ENCODE peak calls at places on chromosomes 2 and 18, in six cellular contexts. A, F, O, E, I and B are unnamed samples.

GRCh38 chr2:59435630-59436029 is 1117.8 kb downstream of the BCL11A start:
- DNase-seq in A (no peak), F (no peak), O (no peak), E (no peak), I (no peak), B (no peak)

GRCh38 chr2:120791961-120792295 is 56.3 kb downstream of the GLI2 start:
- DNase-seq in A (no peak), F (no peak), O (no peak), E (peak; percentile 77), I (no peak), B (no peak)

GRCh38 chr2:38551746-38552145 is 51.0 kb downstream of the HNRNPLL start:
- DNase-seq in A (no peak), F (no peak), O (no peak), E (no peak), I (no peak), B (no peak)

GRCh38 chr2:100018794-100019193 is 123.6 kb downstream of the AFF3 start:
- DNase-seq in A (no peak), F (peak; percentile 6), O (peak; percentile 28), E (no peak), I (no peak), B (no peak)

GRCh38 chr2:9558948-9559381 is 3.3 kb upstream of the ADAM17 start:
- DNase-seq in A (no peak), F (peak; percentile 94), O (peak; percentile 92), E (peak; percentile 99), I (peak; percentile 13), B (no peak)

GRCh38 chr18:65725421-65726050 is 25.3 kb upstream of the CDH7 start:
- DNase-seq in A (peak; percentile 52), F (no peak), O (no peak), E (no peak), I (peak; percentile 36), B (peak; percentile 87)

GRCh38 chr2:40034198-40034597 is 255.1 kb upstream of the THUMPD2 start:
- DNase-seq in A (no peak), F (peak; percentile 51), O (peak; percentile 99), E (peak; percentile 88), I (no peak), B (no peak)

GRCh38 chr2:204177977-204178522 is 241.5 kb downstream of the ICOS start:
- DNase-seq in A (peak; percentile 5), F (peak; percentile 16), O (no peak), E (peak; percentile 9), I (no peak), B (peak; percentile 8)

GRCh38 chr2:151973901-151974199 is 125.0 kb downstream of the CACNB4 start:
- DNase-seq in A (no peak), F (peak; percentile 26), O (no peak), E (peak; percentile 50), I (no peak), B (peak; percentile 96)

GRCh38 chr18:13916559-13916958 is 1.2 kb upstream of the MC2R start:
- DNase-seq in A (no peak), F (no peak), O (no peak), E (no peak), I (no peak), B (no peak)

GRCh38 chr2:46362667-46363012 is 65.4 kb downstream of the EPAS1 start:
- DNase-seq in A (no peak), F (no peak), O (no peak), E (no peak), I (no peak), B (no peak)

GRCh38 chr2:182652326-182652725 is 63.7 kb upstream of the DNAJC10 start:
- DNase-seq in A (no peak), F (no peak), O (no peak), E (peak; percentile 3), I (no peak), B (no peak)

GRCh38 chr2:8575011-8575750 is 106.7 kb upstream of the ID2 start:
- DNase-seq in A (no peak), F (peak; percentile 16), O (no peak), E (no peak), I (no peak), B (peak; percentile 16)

GRCh38 chr2:166417669-166418068 is 41.9 kb upstream of the SCN9A start:
- DNase-seq in A (no peak), F (peak; percentile 32), O (peak; percentile 47), E (peak; percentile 37), I (no peak), B (no peak)

GRCh38 chr2:15023231-15023630 is 390.7 kb downstream of the LRATD1 start:
- DNase-seq in A (no peak), F (no peak), O (no peak), E (peak; percentile 24), I (no peak), B (no peak)

GRCh38 chr2:171210864-171211431 is 50.3 kb upstream of the TLK1 start:
- DNase-seq in A (no peak), F (no peak), O (peak; percentile 4), E (no peak), I (no peak), B (no peak)

GRCh38 chr2:170715062-170715931 is at the start of gene SP5:
- DNase-seq in A (no peak), F (peak; percentile 22), O (no peak), E (no peak), I (no peak), B (no peak)

GRCh38 chr18:5918196-5918595 is 22.9 kb upstream of the TMEM200C start:
- DNase-seq in A (no peak), F (no peak), O (no peak), E (no peak), I (no peak), B (no peak)

GRCh38 chr2:241035818-241036396 is 37.5 kb downstream of the SNED1 start:
- DNase-seq in A (no peak), F (no peak), O (no peak), E (no peak), I (no peak), B (peak; percentile 41)

GRCh38 chr2:65991864-65992554 is 442.9 kb upstream of the MEIS1 start:
- DNase-seq in A (no peak), F (no peak), O (no peak), E (no peak), I (no peak), B (no peak)

GRCh38 chr2:190443778-190444481 is 35.8 kb downstream of the MFSD6 start:
- DNase-seq in A (no peak), F (peak; percentile 51), O (peak; percentile 23), E (peak; percentile 13), I (peak; percentile 89), B (peak; percentile 44)

GRCh38 chr2:43114210-43114609 is 112.2 kb downstream of the ZFP36L2 start:
- DNase-seq in A (no peak), F (peak; percentile 39), O (no peak), E (peak; percentile 85), I (no peak), B (no peak)

GRCh38 chr2:44980786-44981713 is 28.2 kb downstream of the SIX2 start:
- DNase-seq in A (no peak), F (no peak), O (no peak), E (no peak), I (no peak), B (no peak)

GRCh38 chr2:127107622-127107999 is 657 bp upstream of the BIN1 start:
- DNase-seq in A (peak; percentile 45), F (peak; percentile 24), O (no peak), E (no peak), I (no peak), B (no peak)

GRCh38 chr18:58578835-58579560 is 49.9 kb downstream of the ALPK2 start:
- DNase-seq in A (no peak), F (peak; percentile 73), O (peak; percentile 86), E (peak; percentile 49), I (no peak), B (no peak)

GRCh38 chr18:8801263-8801901 is 96.0 kb downstream of the MTCL1 start:
- DNase-seq in A (no peak), F (peak; percentile 87), O (peak; percentile 77), E (no peak), I (no peak), B (no peak)

GRCh38 chr2:22035333-22035964 is 911.7 kb downstream of the TDRD15 start:
- DNase-seq in A (no peak), F (peak; percentile 3), O (no peak), E (no peak), I (no peak), B (no peak)

GRCh38 chr2:16971722-16972234 is 306.1 kb upstream of the CYRIA start:
- DNase-seq in A (no peak), F (no peak), O (no peak), E (no peak), I (no peak), B (no peak)

GRCh38 chr2:25567406-25567805 is 106.0 kb downstream of the DTNB start:
- DNase-seq in A (no peak), F (peak; percentile 73), O (peak; percentile 32), E (peak; percentile 17), I (no peak), B (peak; percentile 67)

GRCh38 chr2:158979775-158980174 is 11.3 kb downstream of the TANC1 start:
- DNase-seq in A (no peak), F (peak; percentile 27), O (no peak), E (no peak), I (no peak), B (no peak)

GRCh38 chr18:62331581-62332436 is 6.7 kb downstream of the TNFRSF11A start:
- DNase-seq in A (no peak), F (peak; percentile 50), O (no peak), E (no peak), I (no peak), B (no peak)

GRCh38 chr2:216235462-216235861 is 126.3 kb downstream of the XRCC5 start:
- DNase-seq in A (no peak), F (no peak), O (no peak), E (no peak), I (no peak), B (no peak)

GRCh38 chr2:192828947-192829346 is 634.2 kb upstream of the TMEFF2 start:
- DNase-seq in A (no peak), F (no peak), O (no peak), E (no peak), I (no peak), B (no peak)

GRCh38 chr2:151264157-151264835 is 2.6 kb upstream of the RBM43 start:
- DNase-seq in A (no peak), F (no peak), O (no peak), E (no peak), I (no peak), B (no peak)

GRCh38 chr2:121625953-121626352 is 23.3 kb downstream of the CLASP1 start:
- DNase-seq in A (no peak), F (no peak), O (no peak), E (no peak), I (no peak), B (no peak)